ENCODE peak calls at places on chromosomes 2 and 18, in eight cellular contexts. A, F, Z, M, R, E, H and G are unnamed samples.

GRCh38 chr2:10215393-10215935 is 87.2 kb upstream of the HPCAL1 start:
- DNase-seq in A (no peak), F (no peak), Z (no peak), M (no peak), R (no peak), E (no peak), H (no peak), G (no peak)

GRCh38 chr2:37324786-37325624 is at the start of gene PRKD3:
- DNase-seq in A (peak; percentile 55), F (no peak), Z (peak; percentile 51), M (peak; percentile 78), R (peak; percentile 76), E (peak; percentile 53), H (peak; percentile 66), G (peak; percentile 52)

GRCh38 chr18:47794725-47795447 is 135.6 kb downstream of the SMAD2 start:
- DNase-seq in A (no peak), F (no peak), Z (no peak), M (no peak), R (no peak), E (no peak), H (no peak), G (no peak)

GRCh38 chr2:202790676-202791075 is 80.9 kb downstream of the ICA1L start:
- DNase-seq in A (no peak), F (no peak), Z (no peak), M (peak; percentile 4), R (no peak), E (no peak), H (no peak), G (no peak)

GRCh38 chr2:96832751-96833507 is 10.9 kb downstream of the ANKRD23 start:
- DNase-seq in A (peak; percentile 82), F (no peak), Z (no peak), M (peak; percentile 86), R (peak; percentile 92), E (no peak), H (no peak), G (no peak)

GRCh38 chr2:209495855-209496585 is 72.2 kb downstream of the MAP2 start:
- DNase-seq in A (peak; percentile 49), F (no peak), Z (no peak), M (peak; percentile 92), R (peak; percentile 65), E (no peak), H (no peak), G (no peak)

GRCh38 chr2:154032220-154032619 is 160.5 kb downstream of the GALNT13 start:
- DNase-seq in A (no peak), F (no peak), Z (no peak), M (no peak), R (no peak), E (no peak), H (no peak), G (no peak)

GRCh38 chr2:237333748-237334147 is 80.2 kb downstream of the COL6A3 start:
- DNase-seq in A (no peak), F (no peak), Z (no peak), M (no peak), R (no peak), E (no peak), H (no peak), G (no peak)

GRCh38 chr18:33440011-33440383 is 524 bp downstream of the CCDC178 start:
- DNase-seq in A (peak; percentile 48), F (no peak), Z (no peak), M (no peak), R (no peak), E (no peak), H (peak; percentile 68), G (peak; percentile 51)

GRCh38 chr2:232898592-232899541 is 28.8 kb downstream of the SNORC start:
- DNase-seq in A (no peak), F (no peak), Z (no peak), M (no peak), R (no peak), E (no peak), H (no peak), G (no peak)

GRCh38 chr2:124563415-124563814 is 538.3 kb downstream of the CNTNAP5 start:
- DNase-seq in A (no peak), F (no peak), Z (no peak), M (no peak), R (no peak), E (no peak), H (no peak), G (no peak)

GRCh38 chr2:3500326-3500899 is 18.9 kb downstream of the ADI1 start:
- DNase-seq in A (no peak), F (no peak), Z (no peak), M (no peak), R (no peak), E (no peak), H (no peak), G (no peak)

GRCh38 chr2:31089645-31090044 is 48.6 kb downstream of the GALNT14 start:
- DNase-seq in A (no peak), F (no peak), Z (no peak), M (no peak), R (no peak), E (no peak), H (peak; percentile 4), G (no peak)

GRCh38 chr2:133062946-133063345 is 392.9 kb upstream of the LYPD1 start:
- DNase-seq in A (no peak), F (no peak), Z (no peak), M (no peak), R (no peak), E (no peak), H (no peak), G (no peak)

GRCh38 chr2:233331536-233331935 is 22.8 kb upstream of the DGKD start:
- DNase-seq in A (peak; percentile 60), F (peak; percentile 54), Z (peak; percentile 65), M (no peak), R (no peak), E (peak; percentile 43), H (no peak), G (peak; percentile 63)

GRCh38 chr2:134417968-134418557 is 164.2 kb downstream of the MGAT5 start:
- DNase-seq in A (no peak), F (no peak), Z (no peak), M (no peak), R (no peak), E (no peak), H (no peak), G (no peak)

GRCh38 chr2:174076040-174076439 is 110.9 kb upstream of the SP3 start:
- DNase-seq in A (no peak), F (no peak), Z (no peak), M (no peak), R (no peak), E (no peak), H (no peak), G (no peak)

GRCh38 chr2:9462313-9462712 is 12.0 kb upstream of the IAH1 start:
- DNase-seq in A (no peak), F (no peak), Z (no peak), M (no peak), R (no peak), E (no peak), H (peak; percentile 54), G (no peak)

GRCh38 chr2:151020411-151020810 is 241.3 kb downstream of the RBM43 start:
- DNase-seq in A (no peak), F (no peak), Z (no peak), M (no peak), R (no peak), E (no peak), H (no peak), G (no peak)

GRCh38 chr2:28452534-28453081 is 43.3 kb upstream of the PLB1 start:
- DNase-seq in A (peak; percentile 67), F (peak; percentile 71), Z (peak; percentile 86), M (peak; percentile 74), R (peak; percentile 82), E (peak; percentile 63), H (peak; percentile 50), G (peak; percentile 82)

GRCh38 chr2:239502430-239503221 is 101.8 kb upstream of the HDAC4 start:
- DNase-seq in A (no peak), F (no peak), Z (no peak), M (no peak), R (no peak), E (no peak), H (no peak), G (no peak)

GRCh38 chr2:75077909-75078308 is 119.5 kb downstream of the POLE4 start:
- DNase-seq in A (no peak), F (no peak), Z (no peak), M (no peak), R (no peak), E (no peak), H (no peak), G (no peak)

GRCh38 chr2:18829976-18830375 is 240.6 kb upstream of the NT5C1B start:
- DNase-seq in A (no peak), F (no peak), Z (no peak), M (no peak), R (no peak), E (no peak), H (no peak), G (no peak)

GRCh38 chr18:50013363-50014138 is 181.4 kb downstream of the MYO5B start:
- DNase-seq in A (no peak), F (no peak), Z (no peak), M (no peak), R (no peak), E (no peak), H (no peak), G (no peak)

GRCh38 chr2:20218331-20219320 is 6.3 kb downstream of the SDC1 start:
- DNase-seq in A (no peak), F (no peak), Z (no peak), M (no peak), R (no peak), E (no peak), H (no peak), G (no peak)

GRCh38 chr18:55236150-55236931 is 277.1 kb upstream of the CCDC68 start:
- DNase-seq in A (no peak), F (no peak), Z (no peak), M (no peak), R (no peak), E (no peak), H (no peak), G (no peak)

GRCh38 chr2:167756427-167756826 is 491.0 kb downstream of the STK39 start:
- DNase-seq in A (no peak), F (no peak), Z (no peak), M (no peak), R (no peak), E (no peak), H (no peak), G (no peak)

GRCh38 chr18:42183746-42184145 is 228.7 kb downstream of the PIK3C3 start:
- DNase-seq in A (no peak), F (no peak), Z (no peak), M (peak; percentile 91), R (peak; percentile 11), E (no peak), H (no peak), G (no peak)

GRCh38 chr2:198053173-198053572 is 248.8 kb downstream of the PLCL1 start:
- DNase-seq in A (no peak), F (no peak), Z (no peak), M (no peak), R (no peak), E (no peak), H (no peak), G (no peak)

GRCh38 chr2:157172866-157173578 is 84.5 kb upstream of the GALNT5 start:
- DNase-seq in A (no peak), F (no peak), Z (no peak), M (peak; percentile 33), R (no peak), E (no peak), H (peak; percentile 28), G (no peak)

GRCh38 chr2:236503100-236503499 is 66.5 kb upstream of the ACKR3 start:
- DNase-seq in A (no peak), F (no peak), Z (no peak), M (peak; percentile 11), R (no peak), E (no peak), H (no peak), G (no peak)

GRCh38 chr2:86788881-86789686 is 1.6 kb downstream of the CD8A start:
- DNase-seq in A (peak; percentile 29), F (no peak), Z (no peak), M (no peak), R (no peak), E (no peak), H (peak; percentile 52), G (no peak)

GRCh38 chr2:233999182-233999581 is 51.3 kb upstream of the SPP2 start:
- DNase-seq in A (no peak), F (no peak), Z (no peak), M (no peak), R (no peak), E (no peak), H (no peak), G (no peak)

GRCh38 chr2:2464095-2464494 is 133.0 kb upstream of the MYT1L start:
- DNase-seq in A (peak; percentile 43), F (no peak), Z (no peak), M (no peak), R (no peak), E (no peak), H (peak; percentile 33), G (no peak)